ENCODE peak calls at places on chromosome 2, in nine cellular contexts. G is HFF-Myc, R is endothelial cell of umbilical vein, S is BJ, A is mammary epithelial cell, Y is AG10803, J is HL-60, P is fibroblast of lung, O is uterus. T is an unnamed sample.

GRCh38 chr2:235527806-235528480 is 34.1 kb downstream of the AGAP1 start:
- DNase-seq in R (no peak), G (no peak), S (no peak), J (no peak), Y (peak; percentile 7), P (no peak), A (no peak), O (no peak), T (no peak)

GRCh38 chr2:159150208-159150607 is 136.3 kb downstream of the WDSUB1 start:
- DNase-seq in R (peak; percentile 86), Y (no peak), O (no peak), J (no peak), A (no peak), P (peak; percentile 42), G (no peak), S (no peak), T (no peak)

GRCh38 chr2:113078350-113078839 is 10.6 kb downstream of the IL1F10 start:
- DNase-seq in R (no peak), S (no peak), Y (no peak), O (no peak), A (peak; percentile 97), G (no peak), J (no peak), P (peak; percentile 67), T (no peak)

GRCh38 chr2:136381722-136382633 is 264.0 kb upstream of the CXCR4 start:
- DNase-seq in Y (no peak), G (no peak), O (no peak), J (peak; percentile 66), S (no peak), P (no peak), A (no peak), R (no peak), T (no peak)

GRCh38 chr2:4174796-4175195 is 471.4 kb downstream of the DCDC2C start:
- DNase-seq in S (no peak), A (no peak), O (no peak), Y (no peak), J (no peak), R (no peak), P (peak; percentile 1), G (no peak), T (no peak)

GRCh38 chr2:207764096-207764630 is 5.5 kb downstream of the FZD5 start:
- DNase-seq in A (no peak), S (no peak), O (no peak), Y (no peak), J (no peak), G (no peak), R (no peak), P (no peak), T (no peak)

GRCh38 chr2:127681976-127682857 is 6.9 kb upstream of the LIMS2 start:
- DNase-seq in A (no peak), R (no peak), O (no peak), S (no peak), Y (no peak), P (no peak), J (no peak), G (no peak), T (no peak)

GRCh38 chr2:38709515-38710194 is 41.5 kb downstream of the SRSF7 start:
- DNase-seq in G (no peak), R (no peak), O (no peak), J (no peak), P (no peak), Y (no peak), S (no peak), A (no peak), T (no peak)

GRCh38 chr2:132270981-132271546 is 109.3 kb upstream of the ANKRD30BL start:
- DNase-seq in A (no peak), S (no peak), J (no peak), Y (no peak), O (no peak), R (no peak), G (no peak), P (no peak), T (no peak)

GRCh38 chr2:102147935-102148334 is 5.4 kb downstream of the IL1R1 start:
- DNase-seq in R (no peak), S (no peak), O (no peak), J (peak; percentile 33), A (peak; percentile 8), Y (peak; percentile 21), G (no peak), P (peak; percentile 76), T (no peak)

GRCh38 chr2:235384624-235385023 is 109.2 kb upstream of the AGAP1 start:
- DNase-seq in R (no peak), P (no peak), O (no peak), S (no peak), G (no peak), J (no peak), A (no peak), Y (no peak), T (no peak)

GRCh38 chr2:181123798-181124217 is 143.4 kb downstream of the UBE2E3 start:
- DNase-seq in P (peak; percentile 50), O (no peak), Y (no peak), J (no peak), R (peak; percentile 45), S (no peak), G (no peak), A (peak; percentile 14), T (no peak)

GRCh38 chr2:149773006-149773405 is 185.4 kb upstream of the MMADHC start:
- DNase-seq in Y (no peak), J (no peak), O (no peak), S (no peak), P (no peak), R (peak; percentile 72), A (no peak), G (no peak), T (no peak)

GRCh38 chr2:38073211-38074005 is 2.5 kb downstream of the CYP1B1 start:
- DNase-seq in Y (no peak), R (no peak), P (peak; percentile 21), J (no peak), S (no peak), G (no peak), A (no peak), O (peak; percentile 57), T (no peak)

GRCh38 chr2:148817210-148817708 is 57.8 kb upstream of the KIF5C start:
- DNase-seq in A (no peak), R (no peak), P (no peak), J (no peak), Y (no peak), G (no peak), O (peak; percentile 20), S (peak; percentile 5), T (no peak)

GRCh38 chr2:2567776-2568175 is 236.7 kb upstream of the MYT1L start:
- DNase-seq in S (no peak), P (no peak), J (no peak), G (no peak), A (no peak), Y (no peak), O (no peak), R (no peak), T (no peak)

GRCh38 chr2:5690231-5690630 is 2.0 kb upstream of the SOX11 start:
- DNase-seq in Y (no peak), P (peak; percentile 46), R (no peak), J (no peak), A (no peak), G (no peak), S (no peak), O (no peak), T (no peak)
- H3K4me3 ChIP-seq in Y (no peak overlapping the region), P (no peak overlapping the region), R (no peak overlapping the region), J (no peak overlapping the region), A (no peak overlapping the region), G (no peak overlapping the region), S (no peak overlapping the region), O (no peak overlapping the region), T (peak overlapping the region; percentile 80)

DNA sequence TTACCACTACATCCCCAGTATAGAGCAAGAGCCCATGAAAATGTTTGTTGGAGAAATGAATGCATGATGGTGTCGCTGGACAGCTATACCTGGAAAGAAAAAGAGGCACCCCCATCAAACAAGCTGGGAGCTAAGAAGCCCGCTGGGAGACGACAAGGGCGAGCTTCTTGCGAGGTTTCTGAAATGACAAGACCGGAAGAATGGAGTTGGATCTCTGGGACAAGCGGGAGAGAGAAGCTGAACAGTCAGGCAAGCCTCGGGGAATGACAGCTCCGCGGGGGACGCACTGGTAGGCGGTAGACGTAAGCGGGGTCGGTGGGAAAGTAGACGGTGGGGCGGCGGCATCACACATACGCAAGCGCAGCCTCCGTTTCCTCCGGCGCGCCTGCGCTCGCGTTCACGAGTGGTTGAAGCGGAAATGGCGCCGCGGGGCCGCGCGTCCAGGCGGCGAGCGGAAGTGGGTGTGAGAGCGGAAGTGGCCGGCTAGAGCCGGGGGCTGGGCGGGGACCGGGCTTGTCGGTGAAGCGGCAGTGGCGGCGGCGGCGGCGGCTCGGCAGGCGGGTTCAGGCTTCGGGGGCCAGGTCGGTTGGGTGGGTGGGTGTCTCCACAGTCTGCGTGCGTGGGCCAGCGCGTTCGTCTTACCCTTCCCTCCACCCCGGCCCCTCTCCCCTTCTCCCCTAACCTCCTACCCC is at the start of gene ARPC2:
- DNase-seq in O (peak; percentile 90), Y (peak; percentile 90), P (peak; percentile 95), J (peak; percentile 84), R (peak; percentile 97), S (peak; percentile 66), G (peak; percentile 72), A (peak; percentile 91), T (peak; percentile 70)
- TF ChIP-seq CTCF in O (peak; percentile 51), Y (no peak), P (no peak), J (no peak), R (no peak), S (no peak), G (no peak), A (no peak), T (no peak)

DNA sequence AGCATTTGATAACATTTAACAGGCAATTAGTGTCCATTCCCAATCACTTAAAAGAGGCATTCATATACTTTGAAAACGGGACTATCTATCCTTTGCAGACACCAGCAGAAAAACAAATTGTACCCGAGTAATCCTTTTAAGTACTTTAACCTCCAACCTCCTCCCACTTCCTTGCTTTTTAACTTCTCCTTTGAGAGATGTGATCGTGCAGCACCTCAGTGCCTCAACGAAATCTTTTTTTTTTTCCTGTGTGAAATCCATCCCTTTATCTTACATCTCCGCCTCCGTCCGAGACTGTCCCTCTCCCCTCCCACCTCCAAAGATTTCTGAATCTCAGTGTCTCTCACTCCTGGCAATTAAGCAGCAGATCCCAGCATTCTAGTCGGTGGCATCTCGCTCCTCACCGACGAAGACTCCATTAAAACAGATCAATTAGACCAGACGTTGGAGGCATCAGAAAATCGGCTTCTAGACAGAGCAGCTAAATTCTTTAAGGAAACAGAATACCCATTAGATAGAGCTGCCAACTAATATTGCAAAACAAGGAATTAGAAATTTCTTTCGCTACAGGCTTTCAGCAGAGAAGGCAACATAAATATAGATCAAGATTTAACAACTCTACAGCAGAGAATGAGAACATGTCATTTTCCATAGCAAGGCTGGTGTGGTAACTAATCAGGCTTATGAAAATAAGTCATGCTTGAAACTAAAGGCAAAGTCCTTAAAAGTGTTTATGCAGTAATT is 1.9 kb upstream of the TMEFF2 start:
- DNase-seq in J (no peak), G (no peak), A (no peak), R (peak; percentile 30), P (no peak), S (no peak), Y (no peak), O (no peak), T (no peak)
- H3K4me3 ChIP-seq in J (no peak overlapping the region), G (no peak overlapping the region), A (no peak overlapping the region), R (peak overlapping the region; percentile 75), P (peak overlapping the region; percentile 38), S (no peak overlapping the region), Y (peak overlapping the region; percentile 61), O (no peak overlapping the region), T (peak overlapping the region; percentile 64)

DNA sequence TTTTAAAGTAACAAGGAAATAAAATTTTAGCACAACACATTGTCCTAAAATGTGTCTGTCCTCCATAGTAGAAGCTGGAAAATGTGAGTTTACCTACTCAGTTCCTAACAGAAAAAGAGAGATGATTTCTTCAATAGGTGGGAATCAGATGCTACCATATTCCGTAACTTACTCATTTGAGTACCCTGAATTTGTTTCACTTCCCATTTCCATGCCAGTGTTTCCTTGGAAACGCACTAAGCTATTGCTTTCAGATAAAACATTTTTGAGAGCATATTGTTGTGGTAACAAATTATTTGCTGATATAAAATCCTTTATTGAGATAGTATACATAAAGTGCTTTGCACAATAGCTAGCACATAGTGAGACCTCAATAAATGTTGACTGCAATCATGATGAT is 137.5 kb upstream of the BARD1 start:
- DNase-seq in A (no peak), Y (no peak), O (no peak), S (no peak), R (no peak), G (no peak), P (no peak), J (no peak), T (no peak)
- TF ChIP-seq CTCF in A (no peak), Y (no peak), O (no peak), S (no peak), R (no peak), G (no peak), P (no peak), J (no peak), T (no peak)